ENCODE peak calls at places on chromosomes 3 and 15, in eight cellular contexts. One of them, this sample, is unnamed. For H3K4me1, the result is how much of the 10 kb centered on the place peaks cover.

GRCh38 chr3:37935290-37935668 is 55.3 kb upstream of the VILL start:
- DNase-seq in SK-N-SH: no peak
- DNase-seq in GM23338: no peak
- DNase-seq in OCI-LY7: peak
- DNase-seq in neural progenitor cell: no peak
- DNase-seq in MM.1S: no peak
- DNase-seq in hepatocyte: no peak
- DNase-seq in HCT116: no peak
- DNase-seq in this sample: no peak

GRCh38 chr3:159859424-159859823 is 129.2 kb upstream of the IL12A start:
- DNase-seq in OCI-LY7: no peak
- DNase-seq in SK-N-SH: peak
- DNase-seq in HCT116: no peak
- DNase-seq in MM.1S: no peak
- DNase-seq in GM23338: no peak
- DNase-seq in neural progenitor cell: no peak
- DNase-seq in hepatocyte: no peak
- DNase-seq in this sample: no peak

GRCh38 chr15:41928637-41929620 is 35.1 kb upstream of the SPTBN5 start:
- DNase-seq in HCT116: no peak
- DNase-seq in SK-N-SH: peak
- DNase-seq in MM.1S: no peak
- DNase-seq in hepatocyte: no peak
- DNase-seq in neural progenitor cell: peak
- DNase-seq in GM23338: no peak
- DNase-seq in OCI-LY7: no peak
- DNase-seq in this sample: peak

GRCh38 chr3:192899540-192899982 is 18.1 kb downstream of the MB21D2 start:
- DNase-seq in neural progenitor cell: no peak
- DNase-seq in HCT116: no peak
- DNase-seq in GM23338: no peak
- DNase-seq in OCI-LY7: no peak
- DNase-seq in hepatocyte: no peak
- DNase-seq in MM.1S: no peak
- DNase-seq in SK-N-SH: no peak
- DNase-seq in this sample: peak

GRCh38 chr3:185900228-185900627 is 37.6 kb downstream of the TRA2B start:
- DNase-seq in hepatocyte: peak
- DNase-seq in neural progenitor cell: no peak
- DNase-seq in HCT116: peak
- DNase-seq in MM.1S: peak
- DNase-seq in OCI-LY7: no peak
- DNase-seq in SK-N-SH: peak
- DNase-seq in GM23338: no peak
- DNase-seq in this sample: peak

GRCh38 chr3:174330303-174330702 is 528.8 kb upstream of the NAALADL2 start:
- DNase-seq in MM.1S: no peak
- DNase-seq in neural progenitor cell: no peak
- DNase-seq in HCT116: no peak
- DNase-seq in hepatocyte: no peak
- DNase-seq in SK-N-SH: no peak
- DNase-seq in OCI-LY7: no peak
- DNase-seq in GM23338: no peak
- DNase-seq in this sample: peak

GRCh38 chr3:125154800-125155269 is 57.7 kb downstream of the SLC12A8 start:
- DNase-seq in OCI-LY7: no peak
- DNase-seq in GM23338: no peak
- DNase-seq in SK-N-SH: no peak
- DNase-seq in HCT116: no peak
- DNase-seq in neural progenitor cell: no peak
- DNase-seq in MM.1S: peak
- DNase-seq in hepatocyte: no peak
- DNase-seq in this sample: no peak

GRCh38 chr3:27228805-27229204 is 140.4 kb downstream of the NEK10 start:
- DNase-seq in HCT116: peak
- DNase-seq in SK-N-SH: no peak
- DNase-seq in hepatocyte: no peak
- DNase-seq in MM.1S: no peak
- DNase-seq in GM23338: peak
- DNase-seq in OCI-LY7: no peak
- DNase-seq in neural progenitor cell: peak
- DNase-seq in this sample: peak

GRCh38 chr3:192079098-192079497 is 618.1 kb downstream of the PYDC2 start:
- DNase-seq in GM23338: peak
- DNase-seq in OCI-LY7: no peak
- DNase-seq in hepatocyte: no peak
- DNase-seq in SK-N-SH: no peak
- DNase-seq in MM.1S: no peak
- DNase-seq in neural progenitor cell: peak
- DNase-seq in HCT116: no peak
- DNase-seq in this sample: no peak

GRCh38 chr3:45890405-45890804 is 4.1 kb downstream of the CCR9 start:
- DNase-seq in neural progenitor cell: no peak
- DNase-seq in GM23338: no peak
- DNase-seq in MM.1S: no peak
- DNase-seq in hepatocyte: peak
- DNase-seq in SK-N-SH: no peak
- DNase-seq in HCT116: no peak
- DNase-seq in OCI-LY7: peak
- DNase-seq in this sample: peak

GRCh38 chr15:79115971-79116370 is 25.4 kb upstream of the RASGRF1 start:
- DNase-seq in OCI-LY7: no peak
- DNase-seq in neural progenitor cell: no peak
- DNase-seq in hepatocyte: no peak
- DNase-seq in SK-N-SH: no peak
- DNase-seq in HCT116: no peak
- DNase-seq in GM23338: no peak
- DNase-seq in MM.1S: no peak
- DNase-seq in this sample: no peak

GRCh38 chr15:82535566-82536408 is 4.5 kb downstream of the RPS17 start:
- DNase-seq in neural progenitor cell: no peak
- DNase-seq in HCT116: no peak
- DNase-seq in GM23338: no peak
- DNase-seq in MM.1S: no peak
- DNase-seq in OCI-LY7: no peak
- DNase-seq in hepatocyte: no peak
- DNase-seq in SK-N-SH: no peak
- DNase-seq in this sample: no peak

GRCh38 chr15:47404877-47405276 is 312.4 kb upstream of the SEMA6D start:
- DNase-seq in HCT116: no peak
- DNase-seq in hepatocyte: no peak
- DNase-seq in SK-N-SH: no peak
- DNase-seq in neural progenitor cell: no peak
- DNase-seq in OCI-LY7: no peak
- DNase-seq in GM23338: peak
- DNase-seq in MM.1S: no peak
- DNase-seq in this sample: no peak

GRCh38 chr3:52520716-52521487 is 12.8 kb downstream of the NT5DC2 start:
- DNase-seq in HCT116: no peak
- DNase-seq in OCI-LY7: no peak
- DNase-seq in neural progenitor cell: no peak
- DNase-seq in SK-N-SH: no peak
- DNase-seq in hepatocyte: no peak
- DNase-seq in GM23338: no peak
- DNase-seq in MM.1S: no peak
- DNase-seq in this sample: no peak

GRCh38 chr3:29281265-29282228 is 676 bp downstream of the RBMS3 start:
- DNase-seq in neural progenitor cell: peak
- DNase-seq in GM23338: no peak
- DNase-seq in OCI-LY7: peak
- DNase-seq in hepatocyte: peak
- DNase-seq in SK-N-SH: peak
- DNase-seq in HCT116: no peak
- DNase-seq in MM.1S: peak
- DNase-seq in this sample: peak

GRCh38 chr3:122938756-122939425 is 88.7 kb downstream of the SEMA5B start:
- DNase-seq in GM23338: no peak
- DNase-seq in hepatocyte: no peak
- DNase-seq in neural progenitor cell: no peak
- DNase-seq in HCT116: no peak
- DNase-seq in MM.1S: no peak
- DNase-seq in OCI-LY7: no peak
- DNase-seq in SK-N-SH: no peak
- DNase-seq in this sample: no peak

GRCh38 chr3:72154391-72155300 is 369.7 kb upstream of the PROK2 start:
- DNase-seq in GM23338: no peak
- DNase-seq in OCI-LY7: no peak
- DNase-seq in neural progenitor cell: no peak
- DNase-seq in MM.1S: no peak
- DNase-seq in HCT116: no peak
- DNase-seq in SK-N-SH: no peak
- DNase-seq in hepatocyte: peak
- DNase-seq in this sample: no peak

GRCh38 chr3:166472015-166472414 is 634.8 kb upstream of the BCHE start:
- DNase-seq in MM.1S: peak
- DNase-seq in HCT116: no peak
- DNase-seq in hepatocyte: no peak
- DNase-seq in neural progenitor cell: no peak
- DNase-seq in GM23338: no peak
- DNase-seq in OCI-LY7: no peak
- DNase-seq in SK-N-SH: no peak
- DNase-seq in this sample: no peak

GRCh38 chr3:14602006-14602803 is 49.4 kb upstream of the CCDC174 start:
- DNase-seq in OCI-LY7: no peak
- DNase-seq in neural progenitor cell: peak
- DNase-seq in MM.1S: no peak
- DNase-seq in SK-N-SH: peak
- DNase-seq in GM23338: peak
- DNase-seq in hepatocyte: peak
- DNase-seq in HCT116: no peak
- DNase-seq in this sample: peak
- TF ChIP-seq CTCF in OCI-LY7: no peak
- TF ChIP-seq CTCF in neural progenitor cell: peak
- TF ChIP-seq CTCF in MM.1S: peak
- TF ChIP-seq CTCF in SK-N-SH: no peak
- TF ChIP-seq CTCF in GM23338: peak
- TF ChIP-seq CTCF in hepatocyte: peak
- TF ChIP-seq CTCF in HCT116: no peak
- TF ChIP-seq CTCF in this sample: peak

DNA sequence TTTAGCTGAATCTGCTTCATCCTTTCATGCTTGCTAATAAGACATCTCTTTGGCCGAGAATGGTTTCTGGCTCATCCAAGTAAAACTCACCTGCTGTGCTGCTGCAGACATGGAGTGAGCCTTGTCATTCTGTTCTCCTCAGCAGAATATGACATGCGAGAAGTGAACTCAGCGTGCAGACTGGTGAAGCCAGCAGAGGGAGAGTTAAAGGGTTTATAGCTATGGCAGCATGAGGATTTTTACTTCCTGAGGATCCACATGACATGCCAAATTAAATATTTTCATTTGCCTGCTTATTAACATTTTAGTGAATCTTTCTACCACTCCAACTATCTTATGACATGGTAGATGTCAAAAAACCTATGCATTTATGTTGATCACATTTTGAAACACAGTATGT is 658.3 kb upstream of the NECTIN3 start:
- DNase-seq in OCI-LY7: no peak
- DNase-seq in GM23338: no peak
- DNase-seq in MM.1S: no peak
- DNase-seq in SK-N-SH: no peak
- DNase-seq in HCT116: no peak
- DNase-seq in neural progenitor cell: no peak
- DNase-seq in hepatocyte: no peak
- DNase-seq in this sample: no peak
- TF ChIP-seq EZH2phosphoT487 in OCI-LY7: no peak
- TF ChIP-seq EZH2phosphoT487 in GM23338: no peak
- TF ChIP-seq EZH2phosphoT487 in MM.1S: no peak
- TF ChIP-seq EZH2phosphoT487 in SK-N-SH: no peak
- TF ChIP-seq EZH2phosphoT487 in HCT116: no peak
- TF ChIP-seq EZH2phosphoT487 in neural progenitor cell: no peak
- TF ChIP-seq EZH2phosphoT487 in hepatocyte: no peak
- TF ChIP-seq EZH2phosphoT487 in this sample: no peak

GRCh38 chr15:89824607-89824867 is 9.9 kb upstream of the ANPEP start:
- DNase-seq in GM23338: peak
- DNase-seq in hepatocyte: no peak
- DNase-seq in SK-N-SH: no peak
- DNase-seq in neural progenitor cell: no peak
- DNase-seq in HCT116: no peak
- DNase-seq in OCI-LY7: no peak
- DNase-seq in MM.1S: no peak
- DNase-seq in this sample: no peak

GRCh38 chr15:89822611-89822950 is 7.9 kb upstream of the ANPEP start:
- DNase-seq in hepatocyte: no peak
- DNase-seq in OCI-LY7: no peak
- DNase-seq in MM.1S: no peak
- DNase-seq in HCT116: no peak
- DNase-seq in neural progenitor cell: no peak
- DNase-seq in SK-N-SH: no peak
- DNase-seq in GM23338: no peak
- DNase-seq in this sample: no peak

GRCh38 chr15:89822951-89823701 is 8.5 kb upstream of the ANPEP start:
- DNase-seq in SK-N-SH: peak
- DNase-seq in MM.1S: no peak
- DNase-seq in OCI-LY7: no peak
- DNase-seq in HCT116: no peak
- DNase-seq in GM23338: no peak
- DNase-seq in neural progenitor cell: no peak
- DNase-seq in hepatocyte: no peak
- DNase-seq in this sample: peak

GRCh38 chr15:89825264-89825940 is 10.8 kb upstream of the ANPEP start:
- DNase-seq in HCT116: no peak
- DNase-seq in GM23338: no peak
- DNase-seq in hepatocyte: no peak
- DNase-seq in MM.1S: no peak
- DNase-seq in neural progenitor cell: no peak
- DNase-seq in OCI-LY7: no peak
- DNase-seq in SK-N-SH: no peak
- DNase-seq in this sample: no peak

GRCh38 chr15:89823836-89824606 is 9.4 kb upstream of the ANPEP start:
- DNase-seq in hepatocyte: no peak
- DNase-seq in neural progenitor cell: no peak
- DNase-seq in SK-N-SH: peak
- DNase-seq in GM23338: no peak
- DNase-seq in OCI-LY7: no peak
- DNase-seq in MM.1S: no peak
- DNase-seq in HCT116: no peak
- DNase-seq in this sample: peak
- H3K4me1 ChIP-seq in hepatocyte: under half
- H3K4me1 ChIP-seq in neural progenitor cell: under half
- H3K4me1 ChIP-seq in SK-N-SH: under half
- H3K4me1 ChIP-seq in GM23338: under half
- H3K4me1 ChIP-seq in OCI-LY7: under half
- H3K4me1 ChIP-seq in MM.1S: under half
- H3K4me1 ChIP-seq in HCT116: under half
- H3K4me1 ChIP-seq in this sample: half or more

DNA sequence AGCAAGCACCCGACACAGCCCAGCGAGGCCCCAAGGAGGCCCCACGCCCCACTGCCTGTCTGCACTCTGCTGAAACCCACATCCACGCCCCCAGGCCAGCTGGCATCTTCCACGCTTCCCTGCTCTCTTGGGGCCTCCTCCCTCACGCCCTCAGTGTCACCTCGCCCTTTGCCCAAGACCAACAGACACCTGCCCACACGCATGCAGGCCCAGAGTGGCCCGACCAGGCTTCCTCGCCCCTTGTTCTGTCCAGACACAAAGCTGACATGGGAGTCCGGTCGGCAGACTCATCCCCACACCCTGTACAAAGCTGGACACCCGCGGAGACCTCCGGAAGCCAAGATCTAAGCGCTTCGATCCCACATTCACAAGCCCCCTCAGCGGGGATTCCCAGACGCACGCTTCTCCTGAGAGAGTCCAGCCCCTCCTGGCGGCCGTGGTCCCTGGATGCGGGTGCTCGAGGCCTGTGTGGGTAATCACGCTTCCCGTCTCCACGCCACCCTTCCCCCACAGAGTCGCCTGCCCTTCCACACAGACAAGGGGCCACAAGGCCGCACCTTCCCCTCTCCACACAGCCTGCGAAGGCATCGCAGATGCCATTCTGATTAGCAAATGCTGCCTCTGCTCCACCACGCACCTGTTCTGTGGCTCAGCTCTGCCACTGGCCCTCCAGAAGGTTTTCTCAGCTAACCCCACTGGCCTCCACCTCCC is 176.6 kb downstream of the XXYLT1 start:
- DNase-seq in neural progenitor cell: no peak
- DNase-seq in hepatocyte: no peak
- DNase-seq in MM.1S: no peak
- DNase-seq in HCT116: no peak
- DNase-seq in OCI-LY7: peak
- DNase-seq in GM23338: peak
- DNase-seq in SK-N-SH: no peak
- DNase-seq in this sample: no peak
- TF ChIP-seq CTCF in neural progenitor cell: no peak
- TF ChIP-seq CTCF in hepatocyte: no peak
- TF ChIP-seq CTCF in MM.1S: no peak
- TF ChIP-seq CTCF in HCT116: no peak
- TF ChIP-seq CTCF in OCI-LY7: no peak
- TF ChIP-seq CTCF in GM23338: no peak
- TF ChIP-seq CTCF in SK-N-SH: no peak
- TF ChIP-seq CTCF in this sample: no peak